ENCODE peak calls at places on chromosome 21, in seven cellular contexts. W is HepG2, C is H9, S is mammary epithelial cell, P is PC-3, R is A549, Q is neuronal stem cell. H is an unnamed sample.

GRCh38 chr21:41425954-41426655 is at the start of gene MX1:
- DNase-seq in R (peak), W (peak), C (peak), P (peak), Q (no peak), S (peak), H (peak)

GRCh38 chr21:38039841-38040240 is 123.6 kb upstream of the KCNJ6 start:
- DNase-seq in W (no peak), R (peak), S (no peak), C (no peak), Q (no peak), P (no peak), H (no peak)

GRCh38 chr21:39033878-39034589 is 149.2 kb downstream of the PSMG1 start:
- DNase-seq in R (no peak), S (no peak), C (no peak), P (no peak), W (peak), Q (no peak), H (peak)

GRCh38 chr21:26587621-26588260 is 14.7 kb upstream of the CYYR1 start:
- DNase-seq in Q (no peak), C (no peak), W (no peak), R (peak), S (peak), P (peak), H (peak)

GRCh38 chr21:26157842-26158241 is 12.7 kb downstream of the APP start:
- DNase-seq in S (no peak), R (no peak), Q (no peak), C (no peak), W (no peak), P (no peak), H (no peak)

GRCh38 chr21:39196310-39196709 is 13.1 kb upstream of the PSMG1 start:
- DNase-seq in W (no peak), C (no peak), R (no peak), S (no peak), Q (no peak), P (no peak), H (no peak)

GRCh38 chr21:24225432-24225831 is 1381.8 kb downstream of the MRPL39 start:
- DNase-seq in S (no peak), Q (no peak), P (peak), W (no peak), R (no peak), C (no peak), H (peak)

GRCh38 chr21:25280061-25280460 is 327.2 kb downstream of the MRPL39 start:
- DNase-seq in Q (no peak), S (no peak), C (no peak), P (no peak), W (no peak), R (no peak), H (no peak)

GRCh38 chr21:37787456-37787855 is 128.8 kb downstream of the KCNJ6 start:
- DNase-seq in R (peak), S (peak), C (no peak), Q (no peak), W (no peak), P (peak), H (peak)

GRCh38 chr21:45767071-45768006 is 123.8 kb downstream of the PCBP3 start:
- DNase-seq in W (no peak), Q (no peak), C (no peak), P (peak), S (no peak), R (no peak), H (peak)

GRCh38 chr21:15121097-15121654 is 56.4 kb upstream of the NRIP1 start:
- DNase-seq in Q (no peak), R (no peak), C (no peak), S (no peak), W (no peak), P (no peak), H (no peak)

GRCh38 chr21:41764558-41765392 is 2.1 kb downstream of the RIPK4 start:
- DNase-seq in R (peak), S (peak), P (peak), C (no peak), Q (no peak), W (peak), H (no peak)

GRCh38 chr21:41956926-41957729 is 3.3 kb upstream of the C2CD2 start:
- DNase-seq in R (peak), C (no peak), S (peak), W (no peak), Q (no peak), P (peak), H (peak)

GRCh38 chr21:39546522-39546921 is 66.2 kb upstream of the B3GALT5 start:
- DNase-seq in R (no peak), Q (no peak), C (no peak), W (no peak), P (no peak), S (no peak), H (no peak)

GRCh38 chr21:31261759-31262158 is 82.3 kb downstream of the TIAM1 start:
- DNase-seq in C (no peak), W (no peak), P (no peak), Q (no peak), R (no peak), S (no peak), H (no peak)

GRCh38 chr21:42024261-42024877 is 14.2 kb upstream of the ZBTB21 start:
- DNase-seq in C (no peak), Q (no peak), P (no peak), R (no peak), W (no peak), S (no peak), H (no peak)

GRCh38 chr21:45364464-45365185 is 40.3 kb upstream of the COL18A1 start:
- DNase-seq in C (no peak), Q (no peak), P (no peak), R (peak), W (no peak), S (peak), H (peak)

GRCh38 chr21:46052703-46053651 is 44.9 kb upstream of the COL6A2 start:
- DNase-seq in R (peak), Q (no peak), C (peak), P (peak), S (peak), W (no peak), H (peak)

GRCh38 chr21:38787461-38788274 is 18.1 kb upstream of the ETS2 start:
- DNase-seq in S (peak), W (peak), C (peak), Q (no peak), P (peak), R (peak), H (peak)

GRCh38 chr21:36783612-36784383 is 84.9 kb downstream of the SIM2 start:
- DNase-seq in P (peak), S (peak), W (peak), Q (no peak), R (peak), C (no peak), H (peak)

GRCh38 chr21:29231781-29232548 is 66.8 kb upstream of the BACH1 start:
- DNase-seq in P (no peak), W (no peak), Q (no peak), R (no peak), S (no peak), C (no peak), H (no peak)

GRCh38 chr21:29232601-29233541 is 65.9 kb upstream of the BACH1 start:
- DNase-seq in S (peak), R (no peak), P (peak), W (no peak), C (no peak), Q (no peak), H (no peak)

GRCh38 chr21:29230541-29231275 is 68.0 kb upstream of the BACH1 start:
- DNase-seq in S (no peak), W (no peak), C (no peak), R (no peak), P (no peak), Q (no peak), H (peak)

GRCh38 chr21:29235714-29236197 is 63.0 kb upstream of the BACH1 start:
- DNase-seq in W (no peak), P (no peak), Q (no peak), S (no peak), R (no peak), C (no peak), H (no peak)

GRCh38 chr21:29233611-29234540 is 64.8 kb upstream of the BACH1 start:
- DNase-seq in S (peak), C (no peak), R (no peak), P (no peak), Q (no peak), W (no peak), H (no peak)
- H3K4me2 ChIP-seq in S (no peak), C (no peak), R (no peak), P (no peak), Q (no peak), W (no peak), H (no peak)

GRCh38 chr21:44317241-44317782 is 17.5 kb downstream of the PFKL start:
- DNase-seq in R (no peak), Q (no peak), W (no peak), P (no peak), C (no peak), S (no peak), H (no peak)

GRCh38 chr21:44319407-44320065 is 19.7 kb downstream of the CFAP410 start:
- DNase-seq in R (no peak), C (no peak), P (no peak), W (no peak), Q (no peak), S (no peak), H (no peak)

GRCh38 chr21:44317871-44318270 is 18.0 kb downstream of the PFKL start:
- DNase-seq in R (no peak), S (no peak), C (no peak), P (no peak), Q (no peak), W (no peak), H (no peak)

GRCh38 chr21:44320847-44321246 is 18.3 kb downstream of the CFAP410 start:
- DNase-seq in P (no peak), Q (no peak), R (no peak), S (no peak), C (no peak), W (no peak), H (no peak)

GRCh38 chr21:44318489-44319285 is 18.8 kb downstream of the PFKL start:
- DNase-seq in Q (no peak), P (no peak), C (no peak), S (no peak), R (no peak), W (no peak), H (no peak)
- H3K27ac ChIP-seq in Q (no peak), P (no peak), C (no peak), S (no peak), R (no peak), W (no peak), H (no peak)

DNA sequence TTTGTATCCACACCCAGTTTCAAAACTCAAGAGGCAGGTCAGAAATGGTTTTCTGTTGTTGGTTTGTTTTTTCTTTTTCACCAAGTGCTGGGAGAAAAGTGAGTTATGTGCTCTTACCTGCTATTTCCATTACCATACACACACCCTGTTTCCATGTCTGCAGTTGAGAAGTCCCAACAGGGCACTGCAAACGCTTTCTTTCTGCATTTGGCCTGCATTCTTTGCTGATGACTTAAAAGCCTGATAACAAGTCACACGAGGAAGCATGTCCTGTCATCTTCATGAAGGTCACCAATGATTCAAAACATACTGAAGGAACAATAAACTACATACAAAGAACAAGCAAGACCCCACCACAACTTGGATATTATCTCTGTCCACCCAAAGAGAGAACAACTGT is 24.8 kb upstream of the KCNE1 start:
- DNase-seq in Q (no peak), C (no peak), W (peak), S (no peak), R (no peak), P (no peak), H (no peak)
- H3K4me2 ChIP-seq in Q (no peak), C (no peak), W (no peak), S (no peak), R (no peak), P (no peak), H (no peak)

GRCh38 chr21:43912910-43913309 is 47.9 kb downstream of the AGPAT3 start:
- DNase-seq in R (no peak), S (no peak), Q (no peak), W (no peak), C (no peak), P (no peak), H (no peak)
- H3K27ac ChIP-seq in R (no peak), S (no peak), Q (no peak), W (no peak), C (no peak), P (no peak), H (no peak)